ENCODE peak calls at places on chromosomes 1 and 21, in four cellular contexts. Z is A549, L is aorta, B is PC-3. J is an unnamed sample.

GRCh38 chr1:47996406-47997226 is 569 bp downstream of the TRABD2B start:
- DNase-seq in Z (peak; percentile 15), B (no peak), L (peak; percentile 59), J (no peak)

GRCh38 chr1:81044708-81045107 is 756.0 kb upstream of the ADGRL2 start:
- DNase-seq in Z (no peak), L (no peak), B (no peak), J (no peak)

GRCh38 chr1:48182441-48182840 is 40.1 kb upstream of the SLC5A9 start:
- DNase-seq in B (no peak), Z (no peak), L (no peak), J (no peak)

GRCh38 chr1:157377216-157377821 is 175.0 kb downstream of the FCRL5 start:
- DNase-seq in L (no peak), Z (no peak), B (peak; percentile 74), J (no peak)

GRCh38 chr1:162387226-162388082 is 5.9 kb downstream of the C1orf226 start:
- DNase-seq in Z (no peak), L (no peak), B (no peak), J (no peak)

GRCh38 chr21:32727478-32727727 is 410 bp downstream of the SYNJ1 start:
- DNase-seq in Z (no peak), B (no peak), L (peak; percentile 52), J (no peak)

GRCh38 chr1:151905070-151905442 is 4.3 kb downstream of the THEM4 start:
- DNase-seq in Z (no peak), B (no peak), L (no peak), J (no peak)

GRCh38 chr21:31370893-31371652 is 27.0 kb upstream of the TIAM1 start:
- DNase-seq in Z (no peak), L (no peak), B (no peak), J (no peak)

GRCh38 chr21:17708541-17709265 is 96.0 kb upstream of the BTG3 start:
- DNase-seq in Z (no peak), B (no peak), L (no peak), J (no peak)

GRCh38 chr1:228075801-228076271 is 6.7 kb upstream of the ARF1 start:
- DNase-seq in L (peak; percentile 32), B (no peak), Z (no peak), J (peak; percentile 29)

GRCh38 chr1:209641216-209642181 is 10.7 kb downstream of the LAMB3 start:
- DNase-seq in L (peak; percentile 89), B (no peak), Z (no peak), J (peak; percentile 82)

GRCh38 chr1:165543651-165544452 is at the start of gene LRRC52:
- DNase-seq in L (peak; percentile 60), B (no peak), Z (no peak), J (peak; percentile 74)

GRCh38 chr1:19429611-19430010 is 55.7 kb downstream of the CAPZB start:
- DNase-seq in B (no peak), L (no peak), Z (no peak), J (no peak)

GRCh38 chr1:98049370-98050115 is 128.7 kb upstream of the DPYD start:
- DNase-seq in B (no peak), L (no peak), Z (no peak), J (peak; percentile 63)

GRCh38 chr1:156421062-156421938 is 52.3 kb downstream of the RHBG start:
- DNase-seq in Z (peak; percentile 98), B (peak; percentile 49), L (peak; percentile 86), J (peak; percentile 83)

GRCh38 chr1:41783189-41783639 is 135.5 kb downstream of the HIVEP3 start:
- DNase-seq in Z (peak; percentile 36), L (no peak), B (peak; percentile 97), J (no peak)

GRCh38 chr21:29436143-29436542 is 137.4 kb downstream of the BACH1 start:
- DNase-seq in B (no peak), Z (no peak), L (no peak), J (no peak)

GRCh38 chr1:29120367-29120766 is 3.3 kb downstream of the TMEM200B start:
- DNase-seq in L (no peak), Z (no peak), B (no peak), J (no peak)

GRCh38 chr1:29122662-29122986 is 1.1 kb downstream of the TMEM200B start:
- DNase-seq in Z (no peak), L (peak; percentile 88), B (peak; percentile 82), J (peak; percentile 70)

GRCh38 chr1:29120955-29121485 is 2.7 kb downstream of the TMEM200B start:
- DNase-seq in B (no peak), L (no peak), Z (peak; percentile 41), J (peak; percentile 72)

GRCh38 chr1:29121951-29122661 is 1.6 kb downstream of the TMEM200B start:
- DNase-seq in Z (no peak), B (peak; percentile 19), L (peak; percentile 74), J (peak; percentile 66)

DNA sequence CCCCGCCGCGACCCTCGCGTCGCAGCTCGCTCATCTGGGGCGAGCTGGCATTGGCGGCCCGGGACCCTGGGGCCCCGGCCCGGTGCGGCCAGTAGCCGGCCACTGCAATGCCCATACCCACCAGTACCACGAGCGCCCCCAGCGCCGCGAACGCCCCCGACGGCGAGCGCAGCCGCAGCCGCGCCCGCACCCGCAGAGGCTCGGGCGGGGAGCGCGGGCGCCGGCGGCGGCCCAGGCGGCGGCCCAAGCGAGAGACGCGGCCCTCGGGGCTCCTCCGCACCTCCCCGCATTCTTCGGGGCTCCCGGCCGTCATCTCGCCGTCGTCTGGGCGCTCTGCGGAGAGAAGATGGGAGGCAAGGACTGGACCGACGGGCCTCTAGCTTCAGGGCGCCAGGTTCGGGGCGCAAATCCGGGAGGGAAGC is 2.2 kb downstream of the TMEM200B start:
- DNase-seq in Z (no peak), L (no peak), B (no peak), J (no peak)
- H3K4me3 ChIP-seq in Z (no peak overlapping the region), L (peak overlapping the region; percentile 13), B (peak overlapping the region; percentile 81), J (peak overlapping the region; percentile 63)

DNA sequence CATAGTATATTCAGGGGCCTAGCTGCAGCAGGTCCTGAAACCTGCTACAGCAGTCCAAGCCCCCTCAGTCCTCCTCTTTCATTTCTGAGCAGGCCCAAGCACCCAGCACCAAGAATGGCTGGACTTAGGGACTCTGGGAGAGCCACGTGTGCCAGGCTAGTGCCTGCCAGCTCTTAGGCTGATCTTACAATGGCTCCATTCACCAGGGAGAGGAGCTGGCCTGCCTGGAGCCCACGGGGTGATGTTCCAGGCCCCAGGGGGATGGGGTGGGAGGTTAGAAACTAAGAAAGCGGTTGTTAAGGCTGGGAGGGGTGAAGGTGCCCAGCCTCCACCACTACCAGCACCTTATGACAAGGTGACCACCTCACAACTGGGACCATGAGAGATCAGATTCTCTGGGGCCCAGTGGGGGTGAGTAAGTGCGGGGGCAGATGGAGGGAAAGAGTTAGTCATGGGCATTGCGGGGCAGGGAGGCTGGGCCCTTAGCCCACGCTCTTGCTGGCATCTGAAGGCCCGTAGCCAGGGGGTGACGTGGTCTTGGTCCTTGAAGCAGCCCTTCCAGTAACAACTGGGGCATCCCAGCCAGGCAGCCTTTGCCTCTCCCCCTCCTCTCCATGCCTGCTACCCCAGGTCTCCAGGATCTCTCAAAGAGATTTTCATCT is 30.3 kb upstream of the CLIC4 start:
- DNase-seq in B (no peak), Z (no peak), L (peak; percentile 83), J (no peak)
- H3K4me3 ChIP-seq in B (no peak overlapping the region), Z (no peak overlapping the region), L (no peak overlapping the region), J (no peak overlapping the region)

DNA sequence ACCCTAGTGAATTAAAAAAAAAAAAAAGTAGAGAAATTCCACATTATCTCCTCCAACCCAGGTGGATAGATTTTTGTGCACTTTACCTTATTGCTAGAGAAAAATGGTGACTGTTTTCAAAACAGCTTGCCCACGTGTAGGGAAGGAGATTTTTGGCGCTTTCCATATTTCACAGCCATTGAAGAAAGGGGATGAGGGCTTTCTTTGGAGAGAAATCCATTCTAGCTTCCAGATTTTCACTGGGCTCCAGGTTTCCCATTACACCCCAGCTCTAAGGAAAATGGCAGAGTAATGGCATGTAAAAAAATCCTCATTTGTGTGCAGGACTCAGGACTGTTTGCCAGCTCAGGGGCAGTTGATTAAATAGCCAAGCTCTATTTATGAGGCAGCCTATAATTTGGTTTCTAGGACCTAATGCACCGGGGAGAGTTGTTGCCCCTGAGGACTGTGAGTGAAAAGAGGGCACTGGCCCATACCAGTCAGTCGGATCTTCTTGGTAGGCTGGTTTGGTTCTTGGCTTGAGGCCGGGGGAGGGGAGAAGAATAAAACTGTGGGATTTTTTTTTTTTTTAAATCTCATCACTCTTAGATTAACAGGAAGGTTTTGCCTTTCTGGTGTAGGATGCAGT is 2.1 kb upstream of the ARID1A start:
- DNase-seq in L (no peak), Z (no peak), B (no peak), J (no peak)
- H3K4me3 ChIP-seq in L (peak overlapping the region; percentile 63), Z (peak overlapping the region; percentile 47), B (peak overlapping the region; percentile 73), J (peak overlapping the region; percentile 66)

GRCh38 chr1:56522680-56523079 is 56.7 kb downstream of the PLPP3 start:
- DNase-seq in B (no peak), L (no peak), Z (no peak), J (no peak)
- H3K4me3 ChIP-seq in B (no peak overlapping the region), L (no peak overlapping the region), Z (no peak overlapping the region), J (no peak overlapping the region)

DNA sequence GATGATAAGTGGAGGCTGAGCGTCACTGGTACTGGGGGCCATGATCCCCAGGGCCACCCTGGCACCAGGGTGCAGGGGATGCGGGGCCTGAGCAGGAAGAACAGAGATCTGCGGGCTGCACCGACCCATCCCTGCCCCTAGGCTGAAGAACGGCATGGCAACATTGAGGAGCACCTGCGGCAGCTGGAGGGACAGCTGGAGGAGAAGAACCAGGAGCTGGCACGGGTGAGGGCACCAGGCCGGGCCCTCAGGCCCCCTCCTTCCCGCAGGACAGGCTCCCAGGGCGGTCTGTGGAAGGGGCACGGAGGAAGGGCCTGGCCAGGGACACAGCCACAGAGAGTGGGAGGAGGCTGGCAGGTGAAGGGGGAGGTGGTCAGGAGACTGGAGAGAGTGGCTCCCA is 21.8 kb downstream of the PPFIA4 start:
- DNase-seq in Z (no peak), B (no peak), L (no peak), J (no peak)
- H3K4me3 ChIP-seq in Z (no peak overlapping the region), B (no peak overlapping the region), L (no peak overlapping the region), J (no peak overlapping the region)

GRCh38 chr1:221723018-221723917 is 18.6 kb downstream of the DUSP10 start:
- DNase-seq in L (no peak), B (no peak), Z (no peak), J (no peak)
- H3K4me3 ChIP-seq in L (no peak overlapping the region), B (no peak overlapping the region), Z (no peak overlapping the region), J (no peak overlapping the region)

J was measured in upper lobe of right lung.